ENCODE peak calls at places on chromosomes 7 and 10, in four cellular contexts. J is sigmoid colon; U is CD8-positive, alpha-beta T cell; N is fibroblast of mammary gland. C is an unnamed sample.

GRCh38 chr7:30697716-30698460 is 15.6 kb upstream of the CRHR2 start:
- DNase-seq in N (no peak), J (no peak), U (no peak), C (no peak)

GRCh38 chr7:106153891-106154449 is 41.9 kb upstream of the SYPL1 start:
- DNase-seq in J (peak), U (peak), N (peak), C (peak)

GRCh38 chr10:93481931-93482834 is at the start of gene MYOF:
- DNase-seq in J (peak), U (peak), N (peak), C (peak)

GRCh38 chr10:89241491-89242339 is 9.9 kb downstream of the LIPA start:
- DNase-seq in J (no peak), U (no peak), N (peak), C (peak)

GRCh38 chr7:31950101-31950755 is 120.0 kb downstream of the PDE1C start:
- DNase-seq in N (no peak), U (no peak), J (no peak), C (peak)

GRCh38 chr10:18689498-18689897 is 30.3 kb downstream of the ARL5B start:
- DNase-seq in U (no peak), N (peak), J (no peak), C (peak)

GRCh38 chr10:99782447-99783286 is at the start of gene ABCC2:
- DNase-seq in J (no peak), U (no peak), N (peak), C (peak)

GRCh38 chr10:4595920-4596319 is 230.1 kb upstream of the AKR1E2 start:
- DNase-seq in U (no peak), N (no peak), J (no peak), C (peak)

DNA sequence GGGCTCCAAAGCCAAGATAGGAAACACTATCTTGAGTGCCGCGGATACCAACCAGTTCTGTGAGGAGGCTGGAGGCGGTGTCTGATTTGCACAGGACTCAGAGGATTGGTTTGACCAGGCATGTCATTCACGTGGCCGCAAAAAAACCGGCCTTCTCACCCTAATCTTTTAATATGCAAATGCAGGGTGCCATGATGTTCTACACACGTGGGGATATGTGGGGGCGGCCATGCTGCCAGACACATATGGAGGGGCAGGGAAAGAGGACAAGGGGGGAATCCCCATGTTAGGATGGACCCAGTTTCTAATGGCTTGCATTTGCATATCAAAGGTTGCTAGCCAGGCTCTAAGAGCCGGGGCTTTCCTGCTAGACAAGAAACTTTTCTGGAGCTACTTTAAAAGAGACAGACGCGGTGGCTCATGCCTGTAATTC is 88.8 kb upstream of the C7orf33 start:
- DNase-seq in N (no peak), U (no peak), J (no peak), C (peak)
- H3K4me3 ChIP-seq in N (no peak), U (no peak), J (no peak), C (peak)

GRCh38 chr7:134780166-134780853 is 876 bp downstream of the CALD1 start:
- DNase-seq in J (no peak), U (no peak), N (peak), C (no peak)
- H3K4me3 ChIP-seq in J (peak), U (no peak), N (peak), C (peak)

GRCh38 chr10:101777857-101778145 is 1.9 kb upstream of the FGF8 start:
- DNase-seq in J (peak), U (no peak), N (no peak), C (no peak)

GRCh38 chr10:101774589-101775272 is 1.2 kb downstream of the FGF8 start:
- DNase-seq in N (no peak), U (no peak), J (peak), C (no peak)

GRCh38 chr10:101773923-101774588 is 1.9 kb downstream of the FGF8 start:
- DNase-seq in N (no peak), J (peak), U (no peak), C (no peak)

GRCh38 chr10:101777085-101777856 is 1.4 kb upstream of the FGF8 start:
- DNase-seq in N (no peak), U (no peak), J (peak), C (no peak)

GRCh38 chr10:101775273-101776131 is at the start of gene FGF8:
- DNase-seq in N (no peak), J (peak), U (no peak), C (no peak)
- H3K4me3 ChIP-seq in N (no peak), J (peak), U (no peak), C (no peak)

GRCh38 chr10:58511765-58512469 is 755 bp upstream of the BICC1 start:
- DNase-seq in J (no peak), N (peak), U (no peak), C (no peak)
- H3K4me3 ChIP-seq in J (peak), N (peak), U (no peak), C (peak)

DNA sequence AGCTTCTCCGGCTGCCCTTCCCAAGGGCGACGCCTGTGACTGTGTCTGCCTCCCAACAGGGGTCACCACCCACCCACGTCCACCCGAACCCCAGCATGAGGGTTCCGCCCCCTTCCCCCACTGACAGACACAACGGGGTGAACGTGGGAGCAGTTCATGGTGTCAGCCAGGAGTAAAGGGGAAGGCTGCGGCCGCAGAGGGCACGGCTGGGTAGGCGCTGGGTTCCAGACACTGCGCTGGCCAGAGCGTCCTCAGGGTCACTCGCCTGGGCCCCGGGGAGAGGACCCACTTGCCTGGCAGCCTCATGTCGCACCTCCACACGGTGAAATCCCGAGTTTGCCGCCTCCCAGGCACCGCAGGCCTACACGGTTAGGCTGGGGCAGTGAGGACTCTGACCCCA is 21.1 kb downstream of the INTS1 start:
- DNase-seq in N (no peak), J (no peak), U (no peak), C (no peak)
- H3K4me3 ChIP-seq in N (no peak), J (no peak), U (no peak), C (no peak)

GRCh38 chr10:127196227-127196954 is at the start of gene INSYN2A:
- DNase-seq in U (no peak), J (no peak), N (peak), C (peak)
- H3K4me3 ChIP-seq in U (no peak), J (peak), N (peak), C (peak)